ENCODE peak calls at places on chromosomes 5 and 9, in nine cellular contexts. C, A, U, I, Z, O, T, J and L are unnamed samples.

GRCh38 chr9:81028504-81028903 is 660.8 kb downstream of the TLE1 start:
- DNase-seq in C (peak; percentile 87), A (no peak), U (no peak), I (no peak), Z (no peak), O (no peak), T (no peak), J (no peak), L (no peak)

GRCh38 chr5:1445313-1445894 is at the start of gene SLC6A3:
- DNase-seq in C (no peak), A (no peak), U (no peak), I (peak; percentile 44), Z (no peak), O (peak; percentile 52), T (peak; percentile 28), J (peak; percentile 64), L (peak; percentile 49)

GRCh38 chr5:17802256-17802655 is 168.0 kb downstream of the TAF11L14 start:
- DNase-seq in C (no peak), A (no peak), U (no peak), I (no peak), Z (no peak), O (no peak), T (no peak), J (no peak), L (no peak)

GRCh38 chr9:70590264-70590646 is 175.8 kb upstream of the KLF9 start:
- DNase-seq in C (peak; percentile 87), A (no peak), U (no peak), I (no peak), Z (no peak), O (no peak), T (no peak), J (no peak), L (no peak)

GRCh38 chr5:154885438-154885837 is 27.0 kb downstream of the CNOT8 start:
- DNase-seq in C (no peak), A (no peak), U (no peak), I (no peak), Z (no peak), O (no peak), T (no peak), J (no peak), L (no peak)

GRCh38 chr9:136644593-136645342 is 17.9 kb upstream of the EGFL7 start:
- DNase-seq in C (peak; percentile 64), A (peak; percentile 59), U (peak; percentile 54), I (peak; percentile 50), Z (peak; percentile 85), O (peak; percentile 92), T (no peak), J (peak; percentile 88), L (peak; percentile 82)

GRCh38 chr5:41156739-41157138 is 56.6 kb downstream of the C6 start:
- DNase-seq in C (peak; percentile 95), A (no peak), U (no peak), I (no peak), Z (no peak), O (no peak), T (no peak), J (no peak), L (no peak)

GRCh38 chr5:178123094-178123986 is 7.5 kb upstream of the RMND5B start:
- DNase-seq in C (no peak), A (no peak), U (no peak), I (no peak), Z (no peak), O (no peak), T (no peak), J (no peak), L (no peak)

GRCh38 chr9:20363233-20363632 is 259.1 kb downstream of the MLLT3 start:
- DNase-seq in C (no peak), A (no peak), U (no peak), I (no peak), Z (no peak), O (no peak), T (no peak), J (no peak), L (no peak)

GRCh38 chr9:20361220-20361619 is 261.1 kb downstream of the MLLT3 start:
- DNase-seq in C (no peak), A (no peak), U (no peak), I (no peak), Z (no peak), O (no peak), T (no peak), J (no peak), L (no peak)

GRCh38 chr9:20358201-20358600 is 264.1 kb downstream of the MLLT3 start:
- DNase-seq in C (peak; percentile 30), A (no peak), U (no peak), I (no peak), Z (no peak), O (no peak), T (peak; percentile 44), J (no peak), L (no peak)

GRCh38 chr9:20364954-20365353 is 257.3 kb downstream of the MLLT3 start:
- DNase-seq in C (no peak), A (no peak), U (no peak), I (no peak), Z (no peak), O (no peak), T (no peak), J (no peak), L (no peak)

DNA sequence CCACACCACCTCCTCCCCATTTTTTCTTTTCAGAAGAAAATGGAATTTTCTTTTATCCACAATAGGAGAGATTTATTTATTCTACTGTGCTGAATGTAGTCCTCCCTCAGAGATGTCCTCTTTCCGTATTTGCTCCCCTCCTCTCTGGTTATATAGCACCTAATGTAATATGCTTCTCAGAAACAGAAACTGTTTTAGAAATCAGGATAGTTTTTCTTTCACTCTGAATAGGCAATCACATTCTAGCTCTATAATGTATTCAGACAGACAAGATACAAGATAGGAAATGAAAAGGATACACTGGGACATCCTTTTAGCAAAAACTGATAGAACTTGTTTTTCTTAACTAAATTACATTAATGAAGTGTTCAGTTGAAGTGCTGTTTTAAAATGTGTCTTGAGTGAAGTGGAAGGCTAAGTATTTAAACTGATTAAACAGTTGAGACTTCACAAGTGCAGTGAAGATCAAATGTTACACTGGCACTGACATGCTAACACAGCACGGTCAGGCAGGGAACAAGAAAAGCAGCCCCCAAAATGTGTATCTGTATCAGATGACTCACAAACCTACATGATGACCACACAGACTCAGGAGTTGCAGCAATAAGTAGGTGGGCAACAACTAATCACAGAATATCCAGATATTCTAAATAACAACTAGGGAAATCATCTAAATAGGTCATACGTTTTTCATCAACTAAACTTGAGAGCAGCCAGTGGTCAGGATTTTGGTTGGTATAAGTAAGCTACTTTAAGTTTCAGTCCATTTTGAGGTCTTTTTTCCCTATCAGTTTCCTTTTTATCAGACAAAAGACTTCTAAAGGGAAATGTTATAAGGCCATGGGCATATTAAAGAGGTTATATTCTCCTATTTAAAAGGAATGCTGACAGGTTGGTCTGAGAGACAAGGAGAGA is 260.4 kb downstream of the MLLT3 start:
- DNase-seq in C (no peak), A (no peak), U (no peak), I (no peak), Z (no peak), O (no peak), T (no peak), J (no peak), L (no peak)
- H3K4me3 ChIP-seq in C (no peak overlapping the region), A (no peak overlapping the region), U (no peak overlapping the region), I (no peak overlapping the region), Z (no peak overlapping the region), O (no peak overlapping the region), T (no peak overlapping the region), J (no peak overlapping the region), L (no peak overlapping the region)

GRCh38 chr5:125439243-125439642 is 692.8 kb upstream of the ZNF608 start:
- DNase-seq in C (no peak), A (no peak), U (no peak), I (no peak), Z (no peak), O (no peak), T (no peak), J (no peak), L (no peak)

DNA sequence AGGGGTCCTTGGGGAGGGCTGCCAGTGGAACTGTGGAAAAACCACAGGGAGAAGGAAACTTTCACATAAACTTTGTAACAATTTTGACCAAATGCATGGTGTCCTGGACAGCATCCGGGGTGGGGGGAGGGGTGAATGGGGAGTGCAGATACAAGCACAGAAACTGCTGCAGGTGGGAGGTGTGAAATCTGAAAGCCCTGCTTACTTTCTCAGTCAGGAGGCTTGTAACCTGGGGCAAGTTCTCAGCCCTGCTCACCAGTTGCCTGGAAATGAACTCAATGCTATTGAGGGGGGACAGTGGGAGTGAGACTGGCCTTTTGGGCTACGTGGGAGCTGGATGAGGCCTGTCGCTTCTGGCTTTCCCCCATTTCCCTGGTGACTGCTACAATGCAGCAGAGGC is 694.5 kb upstream of the ZNF608 start:
- DNase-seq in C (no peak), A (no peak), U (no peak), I (no peak), Z (no peak), O (no peak), T (no peak), J (no peak), L (no peak)
- H3K9me3 ChIP-seq in C (no peaks in the 10 kb centered on the region), A (no peaks in the 10 kb centered on the region), U (no peaks in the 10 kb centered on the region), I (no peaks in the 10 kb centered on the region), Z (peaks cover 2% of the 10 kb centered on the region), O (no peaks in the 10 kb centered on the region), T (no peaks in the 10 kb centered on the region), J (no peaks in the 10 kb centered on the region), L (no peaks in the 10 kb centered on the region)

GRCh38 chr9:133580416-133580738 is 28.8 kb downstream of the FAM163B start:
- DNase-seq in C (no peak), A (no peak), U (no peak), I (no peak), Z (no peak), O (no peak), T (no peak), J (no peak), L (no peak)

GRCh38 chr9:133579231-133579560 is 30.0 kb downstream of the FAM163B start:
- DNase-seq in C (no peak), A (no peak), U (no peak), I (no peak), Z (no peak), O (no peak), T (no peak), J (no peak), L (no peak)

GRCh38 chr9:133578524-133579230 is 30.5 kb downstream of the FAM163B start:
- DNase-seq in C (no peak), A (no peak), U (no peak), I (no peak), Z (no peak), O (no peak), T (no peak), J (no peak), L (no peak)

GRCh38 chr9:133580971-133581370 is 28.2 kb downstream of the FAM163B start:
- DNase-seq in C (no peak), A (no peak), U (no peak), I (no peak), Z (no peak), O (no peak), T (no peak), J (no peak), L (no peak)

DNA sequence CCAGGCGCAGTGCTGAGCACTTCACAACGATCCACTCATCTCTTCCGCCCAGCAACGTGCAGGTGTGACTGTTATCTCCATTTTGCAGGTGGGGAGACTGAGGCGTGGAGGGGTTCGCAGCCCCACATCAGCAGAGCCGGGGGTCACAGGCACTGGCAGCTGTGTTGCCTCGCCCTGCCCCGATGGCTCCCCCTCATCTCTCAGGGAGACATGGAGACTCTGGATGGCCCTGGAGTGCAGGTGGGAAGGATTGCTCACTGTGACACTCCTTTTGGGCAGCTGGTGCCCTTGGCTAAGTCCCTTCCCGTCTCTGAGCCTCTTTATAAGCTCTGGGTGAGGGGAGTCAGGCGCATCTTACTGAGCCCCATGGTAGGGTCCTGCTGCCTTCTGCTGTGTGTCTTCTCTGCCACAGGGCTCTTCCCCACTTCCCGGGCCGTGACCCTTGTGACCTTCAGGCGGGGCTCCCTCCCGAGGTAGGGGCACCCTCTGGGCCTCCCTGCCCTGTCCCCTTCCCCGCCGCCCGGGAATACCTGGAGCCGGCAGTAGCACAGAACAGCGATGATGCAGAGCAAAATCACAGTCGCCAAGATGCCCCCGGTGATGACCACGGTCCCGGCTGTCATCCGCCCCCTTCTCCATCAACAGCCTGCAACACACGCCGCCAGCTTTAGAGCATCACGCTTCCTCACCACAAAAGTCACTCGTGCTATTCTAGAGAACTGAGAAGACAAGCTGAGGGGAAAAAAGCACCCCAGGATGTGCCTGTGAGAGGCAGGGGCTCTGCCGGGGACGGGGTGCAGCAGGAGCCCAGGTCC is 29.4 kb downstream of the FAM163B start:
- DNase-seq in C (no peak), A (no peak), U (no peak), I (no peak), Z (no peak), O (no peak), T (no peak), J (no peak), L (no peak)
- H3K27me3 ChIP-seq in C (peaks cover 13% of the 10 kb centered on the region), A (peaks cover 9% of the 10 kb centered on the region), U (peaks cover 19% of the 10 kb centered on the region), I (no peaks in the 10 kb centered on the region), Z (no peaks in the 10 kb centered on the region), O (peaks cover 10% of the 10 kb centered on the region), T (no peaks in the 10 kb centered on the region), J (peaks cover 89% of the 10 kb centered on the region), L (no peaks in the 10 kb centered on the region)

GRCh38 chr5:95931118-95931833 is 30.4 kb downstream of the ELL2 start:
- DNase-seq in C (no peak), A (no peak), U (no peak), I (no peak), Z (no peak), O (no peak), T (no peak), J (no peak), L (no peak)
- H3K4me3 ChIP-seq in C (no peak overlapping the region), A (no peak overlapping the region), U (no peak overlapping the region), I (no peak overlapping the region), Z (no peak overlapping the region), O (no peak overlapping the region), T (no peak overlapping the region), J (no peak overlapping the region), L (no peak overlapping the region)